ENCODE peak calls at places on chromosomes 16 and 17, in seven cellular contexts. O, V, A, N, E, R and X are unnamed samples.
A peak's percentile ranks its signal among the peaks of the same experiment; 100 is the strongest.

GRCh38 chr16:50884066-50884860 is 142.4 kb downstream of the CYLD start:
- DNase-seq in O (peak; percentile 38), A (peak; percentile 65), N (no peak), R (no peak), V (no peak), E (no peak), X (no peak)

GRCh38 chr17:16491131-16491702 is 776 bp downstream of the LRRC75A start:
- DNase-seq in O (peak; percentile 72), V (no peak), A (peak; percentile 64), R (peak; percentile 26), N (no peak), E (peak; percentile 84), X (no peak)

GRCh38 chr17:37885136-37885535 is 39.1 kb upstream of the TBC1D3K start:
- DNase-seq in N (no peak), R (no peak), V (no peak), O (no peak), E (no peak), A (no peak), X (no peak)

GRCh38 chr16:11162571-11163268 is 93.3 kb downstream of the SOCS1 start:
- DNase-seq in N (peak; percentile 19), V (no peak), O (no peak), R (no peak), A (no peak), E (peak; percentile 3), X (no peak)

GRCh38 chr16:57049678-57050077 is 42.7 kb upstream of the CPNE2 start:
- DNase-seq in A (no peak), N (no peak), V (no peak), R (no peak), O (no peak), E (no peak), X (no peak)

GRCh38 chr17:41666336-41666680 is 22.4 kb upstream of the EIF1 start:
- DNase-seq in O (peak; percentile 68), E (no peak), A (no peak), V (no peak), N (peak; percentile 36), R (no peak), X (no peak)

GRCh38 chr17:4881761-4882555 is 17.4 kb upstream of the C17orf107 start:
- DNase-seq in E (peak; percentile 89), N (peak; percentile 60), V (no peak), R (peak; percentile 57), A (peak; percentile 88), O (peak; percentile 83), X (no peak)

GRCh38 chr17:4947411-4948165 is 742 bp downstream of the PFN1 start:
- DNase-seq in A (peak; percentile 72), R (peak; percentile 36), N (no peak), O (peak; percentile 88), E (peak; percentile 93), V (peak; percentile 35), X (peak; percentile 71)

GRCh38 chr17:20797292-20797691 is 217.8 kb downstream of the CDRT15L2 start:
- DNase-seq in O (no peak), A (no peak), N (no peak), E (no peak), V (no peak), R (no peak), X (no peak)

GRCh38 chr17:50658602-50659001 is 23.9 kb downstream of the ABCC3 start:
- DNase-seq in A (no peak), N (no peak), V (no peak), R (no peak), E (peak; percentile 47), O (no peak), X (no peak)

GRCh38 chr17:3594056-3594810 is 15.0 kb downstream of the TRPV1 start:
- DNase-seq in N (no peak), R (no peak), V (no peak), O (peak; percentile 17), A (no peak), E (no peak), X (no peak)

GRCh38 chr17:57102122-57102521 is 17.1 kb downstream of the AKAP1 start:
- DNase-seq in E (no peak), A (no peak), N (no peak), R (no peak), V (no peak), O (no peak), X (no peak)

GRCh38 chr17:79513805-79514535 is 96.9 kb downstream of the RBFOX3 start:
- DNase-seq in R (no peak), N (no peak), V (no peak), A (no peak), E (peak; percentile 60), O (no peak), X (no peak)

GRCh38 chr17:76820039-76820438 is 48.2 kb upstream of the MGAT5B start:
- DNase-seq in R (no peak), O (no peak), A (no peak), N (no peak), E (no peak), V (no peak), X (no peak)

GRCh38 chr17:80931421-80932265 is 60.0 kb upstream of the CHMP6 start:
- DNase-seq in N (no peak), E (no peak), V (no peak), A (peak; percentile 73), O (no peak), R (no peak), X (no peak)

GRCh38 chr17:82882715-82883446 is 43.1 kb upstream of the ZNF750 start:
- DNase-seq in R (no peak), N (no peak), O (peak; percentile 86), A (no peak), V (no peak), E (peak; percentile 86), X (no peak)

GRCh38 chr16:87200637-87201036 is 116.6 kb downstream of the C16orf95 start:
- DNase-seq in E (no peak), N (no peak), R (no peak), A (no peak), V (no peak), O (no peak), X (no peak)

GRCh38 chr17:72139213-72139612 is 18.4 kb downstream of the SOX9 start:
- DNase-seq in E (no peak), V (no peak), O (no peak), R (no peak), A (no peak), N (peak; percentile 51), X (no peak)

GRCh38 chr17:72134560-72135399 is 14.0 kb downstream of the SOX9 start:
- DNase-seq in V (no peak), O (no peak), A (no peak), E (no peak), N (peak; percentile 59), R (no peak), X (no peak)

GRCh38 chr17:72135546-72136325 is 14.9 kb downstream of the SOX9 start:
- DNase-seq in R (no peak), O (no peak), N (no peak), E (no peak), V (no peak), A (no peak), X (no peak)

GRCh38 chr17:72142614-72143013 is 21.8 kb downstream of the SOX9 start:
- DNase-seq in A (peak; percentile 51), R (no peak), E (no peak), V (no peak), N (no peak), O (no peak), X (no peak)

GRCh38 chr17:72136692-72137550 is 16.1 kb downstream of the SOX9 start:
- DNase-seq in A (no peak), N (peak; percentile 92), V (no peak), R (no peak), E (no peak), O (no peak), X (no peak)
- TF ChIP-seq CTCF in A (no peak), N (no peak), V (no peak), R (no peak), E (no peak), O (no peak), X (no peak)

GRCh38 chr17:69084911-69085310 is 24.2 kb upstream of the ABCA9 start:
- DNase-seq in R (peak; percentile 22), A (peak; percentile 92), V (no peak), O (no peak), E (no peak), N (no peak), X (no peak)
- TF ChIP-seq CTCF in R (peak; percentile 61), A (peak; percentile 78), V (no peak), O (no peak), E (no peak), N (peak; percentile 59), X (peak; percentile 79)

GRCh38 chr17:7582401-7583252 is 1.0 kb upstream of the MPDU1 start:
- DNase-seq in O (no peak), N (no peak), E (no peak), A (peak; percentile 46), V (no peak), R (no peak), X (no peak)
- TF ChIP-seq CTCF in O (no peak), N (no peak), E (no peak), A (no peak), V (no peak), R (no peak), X (no peak)

DNA sequence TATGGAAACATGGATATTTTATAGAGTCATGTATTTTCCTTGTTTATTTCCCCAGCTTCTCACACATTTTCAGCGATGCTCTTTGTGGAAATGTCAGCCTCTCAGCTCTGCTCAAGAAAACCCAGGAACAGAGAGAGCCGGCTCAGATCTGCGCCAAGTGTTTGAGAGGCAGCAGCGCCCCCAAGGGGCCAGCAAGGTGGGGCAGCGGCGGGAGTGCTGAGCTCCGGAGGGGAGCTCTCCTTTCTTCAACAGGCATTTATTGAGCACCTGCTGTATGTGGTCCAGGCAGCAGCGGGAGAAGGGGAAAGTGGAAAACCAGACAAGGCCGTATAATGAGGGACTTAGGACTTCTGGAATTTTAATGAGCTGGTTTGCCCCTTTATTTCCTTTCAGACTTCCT is 421.1 kb upstream of the C16orf82 start:
- DNase-seq in N (no peak), R (peak; percentile 34), V (no peak), A (peak; percentile 78), O (no peak), E (no peak), X (peak; percentile 37)
- TF ChIP-seq CTCF in N (peak; percentile 60), R (peak; percentile 79), V (no peak), A (peak; percentile 94), O (no peak), E (no peak), X (peak; percentile 53)

DNA sequence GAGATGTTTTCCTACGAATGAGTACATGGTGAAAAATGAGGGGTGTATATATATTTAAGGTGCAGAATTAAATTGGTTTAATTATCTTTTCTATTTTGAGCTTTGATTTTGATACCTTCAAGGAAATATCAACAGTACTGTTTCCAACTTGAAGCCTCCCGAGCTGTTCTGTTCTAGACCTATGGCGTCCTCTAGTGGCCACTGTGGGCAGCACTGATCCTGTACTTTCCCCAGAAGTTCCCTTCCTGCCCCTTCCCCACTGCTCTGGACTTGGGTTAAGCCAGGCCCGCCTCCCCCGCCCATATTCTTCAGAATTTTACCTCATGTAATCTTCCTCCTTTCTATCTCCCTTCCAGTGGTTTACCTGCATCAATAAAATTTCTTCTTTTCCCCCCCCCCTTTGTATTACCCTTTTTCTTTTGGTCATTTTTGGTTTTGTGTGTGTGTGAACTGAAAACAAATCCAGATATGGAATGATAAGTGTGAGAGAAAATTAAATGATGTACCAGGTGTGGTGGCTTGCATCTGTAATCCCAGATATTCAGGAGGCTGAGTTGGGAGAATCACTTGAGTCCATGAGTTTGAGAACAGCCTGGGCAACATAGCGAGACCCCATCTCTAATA is 1643.5 kb downstream of the TP53TG3F start:
- DNase-seq in R (no peak), E (no peak), V (no peak), A (no peak), O (no peak), N (no peak), X (no peak)
- TF ChIP-seq CTCF in R (no peak), E (no peak), V (no peak), A (no peak), O (no peak), N (peak; percentile 85), X (no peak)